ENCODE peak calls at places on chromosomes 2 and 18, in four cellular contexts. V, Y, A and M are unnamed samples.
A peak's percentile ranks its signal among the peaks of the same experiment; 100 is the strongest.

GRCh38 chr2:86617738-86618137 is 5.9 kb downstream of the RNF103 start:
- DNase-seq in V (no peak), A (no peak), Y (no peak), M (no peak)

GRCh38 chr2:99865217-99865569 is 277.2 kb downstream of the AFF3 start:
- DNase-seq in A (no peak), Y (no peak), V (no peak), M (no peak)

GRCh38 chr2:99771691-99772333 is 282.0 kb upstream of the REV1 start:
- DNase-seq in Y (no peak), A (no peak), V (peak; percentile 93), M (no peak)

GRCh38 chr2:218023636-218024035 is 20.8 kb upstream of the TNS1 start:
- DNase-seq in Y (no peak), V (no peak), A (no peak), M (no peak)

GRCh38 chr18:62249478-62250097 is 62.5 kb downstream of the RELCH start:
- DNase-seq in V (peak; percentile 79), Y (peak; percentile 78), A (peak; percentile 35), M (peak; percentile 28)

GRCh38 chr2:45739796-45740485 is 88.5 kb downstream of the PRKCE start:
- DNase-seq in V (no peak), Y (no peak), A (no peak), M (no peak)

GRCh38 chr2:159073256-159073655 is 104.8 kb downstream of the TANC1 start:
- DNase-seq in Y (no peak), A (no peak), V (no peak), M (no peak)

GRCh38 chr2:235780410-235780809 is 286.6 kb downstream of the AGAP1 start:
- DNase-seq in Y (no peak), V (no peak), A (no peak), M (no peak)

GRCh38 chr2:237590272-237591020 is at the start of gene RAB17:
- DNase-seq in A (no peak), V (no peak), Y (peak; percentile 90), M (no peak)

GRCh38 chr18:76306685-76307292 is 188.3 kb downstream of the ZNF516 start:
- DNase-seq in A (peak; percentile 37), Y (no peak), V (peak; percentile 13), M (no peak)

GRCh38 chr2:126863336-126864015 is 35.2 kb upstream of the TEX51 start:
- DNase-seq in V (no peak), A (peak; percentile 13), Y (no peak), M (no peak)

GRCh38 chr2:59932341-59932740 is 621.1 kb downstream of the BCL11A start:
- DNase-seq in A (no peak), Y (no peak), V (peak; percentile 2), M (no peak)

GRCh38 chr18:58639751-58640427 is 11.0 kb upstream of the ALPK2 start:
- DNase-seq in A (no peak), Y (no peak), V (no peak), M (no peak)

GRCh38 chr2:27307545-27308358 is 493 bp downstream of the UCN start:
- DNase-seq in A (no peak), Y (no peak), V (no peak), M (no peak)

GRCh38 chr2:46885376-46885775 is 30.2 kb downstream of the MCFD2 start:
- DNase-seq in A (no peak), V (no peak), Y (no peak), M (no peak)

GRCh38 chr2:240567137-240567871 is 980 bp upstream of the RNPEPL1 start:
- DNase-seq in A (no peak), V (peak; percentile 34), Y (no peak), M (no peak)

GRCh38 chr18:13627639-13628038 is 98.7 kb downstream of the FAM210A start:
- DNase-seq in V (no peak), Y (no peak), A (no peak), M (no peak)

GRCh38 chr2:189933911-189934399 is 128.6 kb downstream of the MSTN start:
- DNase-seq in V (no peak), A (no peak), Y (no peak), M (no peak)

GRCh38 chr18:55997156-55997561 is 409.2 kb upstream of the TCF4 start:
- DNase-seq in A (no peak), Y (no peak), V (no peak), M (no peak)

GRCh38 chr2:205688417-205689200 is 6.3 kb downstream of the NRP2 start:
- DNase-seq in Y (no peak), V (no peak), A (no peak), M (no peak)

GRCh38 chr2:5530022-5530696 is 162.0 kb upstream of the SOX11 start:
- DNase-seq in Y (no peak), A (no peak), V (no peak), M (no peak)

GRCh38 chr18:79598885-79599175 is 80.8 kb upstream of the CTDP1 start:
- DNase-seq in Y (no peak), A (no peak), V (no peak), M (no peak)

GRCh38 chr2:118834440-118834810 is 13.0 kb downstream of the EN1 start:
- DNase-seq in V (no peak), A (no peak), Y (no peak), M (no peak)

GRCh38 chr2:178796079-178796677 is 11.0 kb downstream of the TTN start:
- DNase-seq in A (no peak), V (peak; percentile 19), Y (peak; percentile 10), M (peak; percentile 10)

GRCh38 chr2:18551169-18551568 is 9.3 kb downstream of the RDH14 start:
- DNase-seq in V (no peak), A (no peak), Y (peak; percentile 6), M (no peak)

GRCh38 chr2:46706264-46706983 is 209.2 kb downstream of the MCFD2 start:
- DNase-seq in V (no peak), Y (no peak), A (no peak), M (no peak)

GRCh38 chr18:45254683-45255082 is 360.6 kb upstream of the SLC14A2 start:
- DNase-seq in A (no peak), V (no peak), Y (no peak), M (no peak)

GRCh38 chr18:46237891-46238290 is 133.7 kb downstream of the HAUS1 start:
- DNase-seq in V (no peak), Y (no peak), A (no peak), M (no peak)

GRCh38 chr2:202036601-202037037 is 3.0 kb downstream of the FZD7 start:
- DNase-seq in V (peak; percentile 12), Y (no peak), A (no peak), M (peak; percentile 38)

GRCh38 chr2:56448999-56449431 is 265.2 kb downstream of the CCDC85A start:
- DNase-seq in A (no peak), Y (peak; percentile 88), V (no peak), M (no peak)

DNA sequence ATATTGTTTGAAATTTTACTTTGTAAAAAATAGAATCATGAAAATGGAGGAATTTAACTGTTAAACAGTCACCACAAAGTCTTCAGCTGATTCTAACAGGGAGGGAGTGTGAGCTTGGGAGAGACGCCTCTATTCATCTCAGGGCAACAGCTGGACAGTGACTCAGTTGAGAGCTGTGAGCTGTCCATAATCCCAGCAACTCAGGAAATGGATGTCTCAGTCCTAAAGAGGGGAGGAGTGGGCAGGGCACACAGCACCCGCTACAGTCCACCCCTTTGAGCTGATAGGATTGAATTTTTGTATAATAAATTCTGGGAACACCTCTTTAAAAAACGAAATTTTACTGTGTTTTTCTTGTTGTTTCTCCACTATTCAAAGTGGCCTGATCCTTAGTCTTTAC is 255.1 kb upstream of the THUMPD2 start:
- DNase-seq in Y (no peak), V (no peak), A (no peak), M (no peak)
- TF ChIP-seq FOXK2 in Y (no peak), V (no peak), A (no peak), M (no peak)

GRCh38 chr2:164644036-164644700 is 22.9 kb upstream of the GRB14 start:
- DNase-seq in Y (no peak), A (no peak), V (no peak), M (no peak)

GRCh38 chr2:164642268-164642667 is 21.0 kb upstream of the GRB14 start:
- DNase-seq in V (no peak), Y (no peak), A (no peak), M (no peak)

GRCh38 chr2:164642946-164643555 is 21.8 kb upstream of the GRB14 start:
- DNase-seq in Y (no peak), V (no peak), A (no peak), M (no peak)
- TF ChIP-seq FOXM1 in Y (no peak), V (no peak), A (no peak), M (no peak)

DNA sequence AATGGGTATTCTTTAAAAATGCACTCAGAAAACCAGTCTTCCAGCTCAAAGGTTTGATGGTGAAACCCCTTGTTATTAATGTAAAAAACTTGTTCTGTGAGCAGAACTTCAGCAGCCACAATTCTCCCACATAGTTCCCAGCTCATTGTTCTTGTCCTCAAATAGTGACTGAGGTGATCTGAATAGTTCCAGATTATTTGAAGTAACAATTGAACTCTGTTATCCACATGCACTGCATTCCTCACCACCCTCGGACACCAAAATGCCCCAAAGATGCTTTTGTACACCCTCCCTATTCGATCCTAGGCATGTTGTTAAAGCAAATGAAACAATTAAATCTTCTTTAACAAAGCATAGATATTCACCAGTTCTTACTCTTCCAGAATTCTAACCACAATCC is 2186.8 kb upstream of the CELF4 start:
- DNase-seq in A (no peak), V (no peak), Y (no peak), M (no peak)
- TF ChIP-seq FOXK2 in A (no peak), V (no peak), Y (no peak), M (no peak)

GRCh38 chr2:84741182-84741822 is 139.6 kb downstream of the TRABD2A start:
- DNase-seq in A (no peak), V (peak; percentile 24), Y (peak; percentile 25), M (peak; percentile 35)
- TF ChIP-seq FOXM1 in A (no peak), V (no peak), Y (no peak), M (no peak)

DNA sequence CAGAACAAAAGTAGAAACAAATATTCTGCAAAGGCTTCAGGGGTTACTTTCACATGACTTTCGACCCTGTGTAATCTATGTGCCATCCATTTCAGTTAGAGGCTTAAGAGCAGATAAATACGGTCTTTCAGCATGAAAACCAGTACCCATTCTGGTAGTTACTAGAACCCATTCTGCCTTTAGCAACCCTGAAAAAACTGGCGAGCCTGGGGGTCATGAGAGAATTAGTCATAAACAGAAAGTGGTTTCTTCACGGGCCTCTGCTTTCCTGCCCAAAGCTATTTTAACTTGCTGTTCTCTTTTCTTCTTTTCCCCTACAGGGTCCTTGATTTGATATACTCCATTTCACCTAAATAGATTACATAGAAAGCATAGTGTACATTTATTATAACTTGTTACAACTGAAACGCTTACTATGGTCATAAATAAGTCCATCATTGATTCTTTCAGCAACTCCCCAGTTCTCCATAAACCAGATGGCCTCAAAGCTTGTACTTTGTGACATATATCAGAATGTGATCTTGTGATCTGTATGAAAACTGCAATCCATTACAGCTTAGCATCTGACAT is 48.3 kb downstream of the WDFY1 start:
- DNase-seq in V (no peak), Y (no peak), A (peak; percentile 89), M (no peak)
- TF ChIP-seq FOXK2 in V (no peak), Y (no peak), A (no peak), M (no peak)